ENCODE peak calls at places on chromosomes 4 and X, in seven cellular contexts. H is Calu3, L is lung, V is HCT116, S is cardiac muscle cell, G is lower lobe of right lung, J is psoas muscle. T is an unnamed sample.

GRCh38 chr4:5882947-5883346 is 9.9 kb downstream of the CRMP1 start:
- DNase-seq in H (no peak), L (no peak), V (no peak), S (no peak), G (no peak), J (no peak), T (no peak)

GRCh38 chrX:30572004-30572403 is 5.6 kb downstream of the TASL start:
- DNase-seq in H (no peak), L (no peak), V (no peak), S (no peak), G (no peak), J (no peak), T (no peak)

GRCh38 chrX:135974279-135974856 is 580 bp upstream of the MMGT1 start:
- DNase-seq in H (peak), L (peak), V (peak), S (peak), G (peak), J (peak), T (peak)

GRCh38 chr4:123889376-123889945 is 492.9 kb downstream of the SPRY1 start:
- DNase-seq in H (no peak), L (no peak), V (no peak), S (no peak), G (no peak), J (no peak), T (no peak)

GRCh38 chr4:144564358-144564757 is 81.6 kb upstream of the HHIP start:
- DNase-seq in H (no peak), L (no peak), V (no peak), S (no peak), G (no peak), J (no peak), T (no peak)

GRCh38 chrX:134727363-134727762 is 69.1 kb upstream of the PLAC1 start:
- DNase-seq in H (no peak), L (no peak), V (no peak), S (no peak), G (no peak), J (no peak), T (no peak)

GRCh38 chr4:111618908-111619307 is 526.3 kb upstream of the FAM241A start:
- DNase-seq in H (no peak), L (no peak), V (no peak), S (no peak), G (no peak), J (no peak), T (no peak)

GRCh38 chr4:132809298-132810032 is 339.6 kb upstream of the PCDH10 start:
- DNase-seq in H (no peak), L (no peak), V (no peak), S (peak), G (no peak), J (no peak), T (no peak)

GRCh38 chr4:68490826-68491457 is 43.7 kb downstream of the TMPRSS11E start:
- DNase-seq in H (no peak), L (no peak), V (no peak), S (peak), G (no peak), J (no peak), T (peak)

GRCh38 chrX:13123857-13124345 is 79.5 kb upstream of the FAM9C start:
- DNase-seq in H (no peak), L (no peak), V (no peak), S (no peak), G (no peak), J (no peak), T (no peak)

GRCh38 chr4:7132730-7133582 is 59.4 kb upstream of the SORCS2 start:
- DNase-seq in H (no peak), L (no peak), V (no peak), S (no peak), G (no peak), J (no peak), T (no peak)

GRCh38 chr4:33369366-33369899 is 2649.3 kb downstream of the PCDH7 start:
- DNase-seq in H (no peak), L (no peak), V (peak), S (no peak), G (no peak), J (no peak), T (no peak)

GRCh38 chr4:68693325-68694075 is 23.0 kb upstream of the UGT2B15 start:
- DNase-seq in H (no peak), L (no peak), V (no peak), S (no peak), G (no peak), J (no peak), T (no peak)

GRCh38 chrX:119075271-119075670 is 2.5 kb downstream of the CT47C1 start:
- DNase-seq in H (no peak), L (no peak), V (no peak), S (no peak), G (no peak), J (no peak), T (no peak)

GRCh38 chrX:29746326-29746725 is 469.0 kb upstream of the MAGEB2 start:
- DNase-seq in H (no peak), L (no peak), V (no peak), S (no peak), G (no peak), J (no peak), T (no peak)

GRCh38 chr4:108743021-108743420 is 19.8 kb downstream of the ETNPPL start:
- DNase-seq in H (no peak), L (no peak), V (no peak), S (peak), G (no peak), J (no peak), T (no peak)

GRCh38 chrX:114619874-114620273 is 36.0 kb downstream of the HTR2C start:
- DNase-seq in H (peak), L (no peak), V (no peak), S (peak), G (no peak), J (no peak), T (no peak)

GRCh38 chrX:68915778-68916177 is 87.0 kb downstream of the EFNB1 start:
- DNase-seq in H (no peak), L (no peak), V (no peak), S (no peak), G (no peak), J (no peak), T (no peak)

GRCh38 chr4:81470456-81471327 is 1.0 kb downstream of the RASGEF1B start:
- DNase-seq in H (peak), L (peak), V (no peak), S (peak), G (peak), J (peak), T (peak)

GRCh38 chr4:100555791-100556190 is 38.0 kb upstream of the EMCN start:
- DNase-seq in H (no peak), L (no peak), V (no peak), S (no peak), G (no peak), J (no peak), T (no peak)

GRCh38 chr4:6425336-6425735 is 47.1 kb downstream of the PPP2R2C start:
- DNase-seq in H (no peak), L (no peak), V (no peak), S (no peak), G (no peak), J (no peak), T (no peak)

GRCh38 chr4:156547891-156548290 is 423.7 kb downstream of the PDGFC start:
- DNase-seq in H (no peak), L (no peak), V (no peak), S (no peak), G (no peak), J (no peak), T (no peak)

GRCh38 chr4:113686950-113687718 is 74.4 kb downstream of the CAMK2D start:
- DNase-seq in H (no peak), L (no peak), V (no peak), S (no peak), G (no peak), J (no peak), T (no peak)

GRCh38 chrX:103002576-103002975 is 61.4 kb downstream of the BEX1 start:
- DNase-seq in H (no peak), L (no peak), V (no peak), S (no peak), G (no peak), J (no peak), T (no peak)

GRCh38 chrX:10904220-10904619 is 206.9 kb upstream of the HCCS start:
- DNase-seq in H (no peak), L (no peak), V (no peak), S (no peak), G (no peak), J (no peak), T (no peak)

GRCh38 chr4:120052840-120053239 is 13.8 kb downstream of the MAD2L1 start:
- DNase-seq in H (no peak), L (peak), V (no peak), S (peak), G (peak), J (peak), T (peak)

GRCh38 chrX:136880003-136880451 is 498 bp downstream of the RBMX start:
- DNase-seq in H (peak), L (peak), V (no peak), S (peak), G (peak), J (peak), T (peak)

GRCh38 chr4:143358923-143359694 is 22.4 kb downstream of the GAB1 start:
- DNase-seq in H (peak), L (peak), V (no peak), S (no peak), G (peak), J (no peak), T (peak)

GRCh38 chr4:180827193-180827592 is 1416.0 kb upstream of the TENM3 start:
- DNase-seq in H (no peak), L (no peak), V (no peak), S (peak), G (no peak), J (no peak), T (no peak)

GRCh38 chr4:153594208-153594607 is 89.9 kb upstream of the TLR2 start:
- DNase-seq in H (no peak), L (no peak), V (no peak), S (no peak), G (no peak), J (no peak), T (no peak)

GRCh38 chr4:176664964-176665363 is 127.8 kb downstream of the VEGFC start:
- DNase-seq in H (no peak), L (no peak), V (no peak), S (peak), G (no peak), J (no peak), T (no peak)

GRCh38 chr4:2866891-2867290 is 23.2 kb downstream of the ADD1 start:
- DNase-seq in H (no peak), L (no peak), V (no peak), S (no peak), G (no peak), J (no peak), T (no peak)

DNA sequence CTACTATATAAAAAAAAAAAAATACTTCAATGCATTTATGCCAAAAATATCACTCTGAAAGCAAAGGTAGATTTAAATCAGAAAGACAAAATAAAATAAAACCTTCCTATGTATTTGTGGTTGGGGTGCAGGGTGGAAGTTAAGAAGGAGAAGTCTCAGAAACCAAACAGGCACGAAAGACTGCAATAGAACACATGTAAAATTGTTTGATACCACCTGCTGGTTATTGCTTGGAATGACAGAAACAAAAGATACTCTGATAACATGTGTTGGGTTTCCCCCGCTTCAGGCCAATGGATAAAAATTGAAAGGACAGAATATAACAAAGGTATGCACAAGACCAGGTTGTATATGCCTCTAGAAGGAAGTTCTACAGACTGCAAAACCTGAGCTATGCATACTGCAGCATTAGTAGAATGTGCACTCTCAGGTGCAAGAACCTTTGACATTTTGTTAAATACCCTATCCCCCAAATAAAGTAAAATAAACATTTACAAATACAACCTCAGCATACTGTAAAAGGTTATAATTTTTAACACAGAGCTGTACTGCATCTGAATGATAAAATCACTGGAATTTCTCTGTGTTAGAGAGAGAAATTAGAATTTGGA is 118.8 kb downstream of the GABRA2 start:
- DNase-seq in H (no peak), L (no peak), V (no peak), S (peak), G (no peak), J (no peak), T (no peak)
- TF ChIP-seq CTCF in H (no peak), L (no peak), V (no peak), S (peak), G (peak), J (peak), T (no peak)

DNA sequence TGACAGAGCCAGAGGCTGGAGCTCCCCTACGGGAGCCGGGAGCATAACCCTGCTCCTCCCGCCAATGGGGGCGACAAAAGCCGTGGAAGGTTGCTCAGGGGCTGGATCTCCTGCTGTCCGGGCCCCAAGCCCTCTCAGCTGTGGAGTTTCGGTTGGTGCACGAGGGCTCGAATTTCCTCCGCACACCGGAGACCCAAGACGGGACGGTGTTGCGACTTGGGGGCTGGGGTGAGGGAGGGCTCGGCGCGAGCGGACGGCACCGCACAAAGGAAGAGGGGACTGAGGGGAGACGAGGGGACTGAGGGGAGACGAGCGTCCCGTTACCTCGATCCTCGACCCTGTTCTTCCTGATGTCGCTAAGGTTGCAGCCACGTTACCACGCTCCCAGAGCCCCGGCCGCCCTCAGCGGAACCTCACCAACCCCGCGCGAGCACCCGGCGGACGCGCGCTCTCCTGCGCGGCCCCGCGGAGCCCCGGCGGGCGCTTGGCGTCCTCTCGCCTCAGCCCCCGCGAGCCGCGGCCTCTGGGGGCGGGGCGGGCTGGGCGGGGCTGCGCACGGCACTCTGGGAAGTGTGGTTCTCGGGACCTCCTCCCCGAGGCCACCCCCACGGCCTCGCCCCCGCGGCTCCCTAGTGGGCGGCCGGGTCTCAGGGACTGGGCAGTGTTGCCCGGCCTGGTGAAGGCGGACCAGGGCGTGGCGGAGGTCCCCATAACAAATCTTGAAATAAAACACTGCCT is at the start of gene KLHL8:
- DNase-seq in H (peak), L (peak), V (peak), S (peak), G (peak), J (peak), T (peak)
- TF ChIP-seq CTCF in H (no peak), L (no peak), V (peak), S (peak), G (peak), J (no peak), T (no peak)

DNA sequence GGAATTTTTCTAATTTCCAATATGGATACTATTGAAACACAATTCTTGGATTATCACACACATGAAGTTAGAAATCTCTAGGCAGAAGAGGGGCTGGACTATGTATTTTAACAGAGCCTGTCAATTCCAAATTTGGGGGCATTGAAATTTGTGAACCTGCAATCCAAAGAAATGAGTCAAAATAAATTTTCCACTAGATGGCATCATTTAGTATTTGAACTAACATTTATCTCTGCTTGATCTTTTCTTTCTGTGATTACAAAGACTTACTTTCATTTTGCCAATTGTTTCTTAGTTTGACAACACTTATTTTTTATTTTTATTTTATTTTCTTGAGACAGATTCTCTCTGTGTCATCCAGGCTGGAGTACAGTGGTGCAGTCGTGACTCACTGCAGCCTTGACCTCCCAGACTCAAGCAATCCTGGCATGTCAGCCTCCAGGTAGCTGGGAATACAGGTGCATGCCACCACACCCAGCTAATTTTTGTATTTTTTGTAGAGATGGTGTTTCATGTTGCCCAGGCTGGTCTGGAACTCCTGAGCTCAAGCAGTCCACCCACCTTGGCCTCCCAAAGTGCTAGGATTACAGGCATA is 2.7 kb upstream of the PYURF start:
- DNase-seq in H (peak), L (no peak), V (no peak), S (no peak), G (no peak), J (no peak), T (no peak)
- TF ChIP-seq CTCF in H (no peak), L (peak), V (no peak), S (no peak), G (peak), J (peak), T (no peak)

DNA sequence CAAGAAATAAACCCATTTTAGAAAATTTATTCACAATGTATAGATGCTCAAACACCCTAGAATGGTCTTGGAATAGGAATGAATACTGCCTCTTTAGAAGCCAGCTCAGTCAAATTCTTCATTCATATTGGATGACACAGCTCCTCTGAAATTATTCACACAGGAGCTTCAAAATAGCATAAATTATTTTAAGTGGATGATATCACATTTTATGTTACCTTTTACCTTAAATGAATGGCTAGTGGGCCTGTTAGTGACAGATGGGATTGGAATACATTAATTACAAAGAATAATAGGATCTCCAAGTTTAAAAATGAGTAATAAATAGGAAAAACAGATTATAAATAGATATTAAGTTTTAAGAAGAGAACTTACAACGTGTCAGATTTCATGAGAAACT is 184.4 kb downstream of the GABRB1 start:
- DNase-seq in H (no peak), L (no peak), V (no peak), S (no peak), G (no peak), J (no peak), T (no peak)
- TF ChIP-seq CTCF in H (no peak), L (no peak), V (no peak), S (no peak), G (no peak), J (no peak), T (no peak)

GRCh38 chr4:66556651-66557278 is 886.5 kb upstream of the EPHA5 start:
- DNase-seq in H (no peak), L (no peak), V (no peak), S (no peak), G (no peak), J (no peak), T (no peak)
- TF ChIP-seq CTCF in H (no peak), L (no peak), V (no peak), S (no peak), G (no peak), J (no peak), T (no peak)

T was measured in body of pancreas.